ENCODE peak calls at places on chromosomes 12 and 14, in four cellular contexts. One of them, this sample, is unnamed. For H3K27me3, the result is how much of the 10 kb centered on the place peaks cover.

GRCh38 chr14:106843951-106844483 is 1317.6 kb downstream of the TMEM121 start:
- DNase-seq in heart left ventricle: peak
- DNase-seq in CD8-positive, alpha-beta T cell: peak
- DNase-seq in prostate gland: peak
- DNase-seq in this sample: no peak

GRCh38 chr14:66708262-66708661 is 200.3 kb downstream of the GPHN start:
- DNase-seq in heart left ventricle: no peak
- DNase-seq in CD8-positive, alpha-beta T cell: no peak
- DNase-seq in prostate gland: no peak
- DNase-seq in this sample: no peak

GRCh38 chr12:93032748-93033147 is 103.7 kb upstream of the EEA1 start:
- DNase-seq in heart left ventricle: no peak
- DNase-seq in CD8-positive, alpha-beta T cell: no peak
- DNase-seq in prostate gland: no peak
- DNase-seq in this sample: no peak

GRCh38 chr14:68670344-68670725 is 122.5 kb downstream of the ZFP36L1 start:
- DNase-seq in heart left ventricle: peak
- DNase-seq in CD8-positive, alpha-beta T cell: no peak
- DNase-seq in prostate gland: no peak
- DNase-seq in this sample: no peak

GRCh38 chr12:14356147-14356546 is 9.3 kb upstream of the ATF7IP start:
- DNase-seq in heart left ventricle: no peak
- DNase-seq in CD8-positive, alpha-beta T cell: no peak
- DNase-seq in prostate gland: no peak
- DNase-seq in this sample: no peak

GRCh38 chr14:49879683-49880204 is 13.1 kb upstream of the ARF6 start:
- DNase-seq in heart left ventricle: no peak
- DNase-seq in CD8-positive, alpha-beta T cell: peak
- DNase-seq in prostate gland: no peak
- DNase-seq in this sample: peak

GRCh38 chr14:23430016-23430732 is 5.3 kb downstream of the MYH7 start:
- DNase-seq in heart left ventricle: peak
- DNase-seq in CD8-positive, alpha-beta T cell: no peak
- DNase-seq in prostate gland: no peak
- DNase-seq in this sample: no peak

GRCh38 chr14:68397371-68397779 is 395.5 kb downstream of the ZFP36L1 start:
- DNase-seq in heart left ventricle: peak
- DNase-seq in CD8-positive, alpha-beta T cell: no peak
- DNase-seq in prostate gland: no peak
- DNase-seq in this sample: peak

GRCh38 chr14:79583738-79584405 is 627.4 kb downstream of the DIO2 start:
- DNase-seq in heart left ventricle: no peak
- DNase-seq in CD8-positive, alpha-beta T cell: no peak
- DNase-seq in prostate gland: no peak
- DNase-seq in this sample: no peak

GRCh38 chr12:109064143-109064542 is 11.8 kb downstream of the USP30 start:
- DNase-seq in heart left ventricle: no peak
- DNase-seq in CD8-positive, alpha-beta T cell: no peak
- DNase-seq in prostate gland: no peak
- DNase-seq in this sample: no peak

GRCh38 chr12:20523658-20524057 is 155.3 kb downstream of the PDE3A start:
- DNase-seq in heart left ventricle: no peak
- DNase-seq in CD8-positive, alpha-beta T cell: no peak
- DNase-seq in prostate gland: no peak
- DNase-seq in this sample: no peak

GRCh38 chr14:90368946-90369721 is 27.7 kb upstream of the CALM1 start:
- DNase-seq in heart left ventricle: no peak
- DNase-seq in CD8-positive, alpha-beta T cell: no peak
- DNase-seq in prostate gland: no peak
- DNase-seq in this sample: no peak

GRCh38 chr14:96297000-96297399 is 41.0 kb downstream of the BDKRB1 start:
- DNase-seq in heart left ventricle: no peak
- DNase-seq in CD8-positive, alpha-beta T cell: no peak
- DNase-seq in prostate gland: no peak
- DNase-seq in this sample: no peak

GRCh38 chr14:104044016-104044415 is 41.5 kb upstream of the ASPG start:
- DNase-seq in heart left ventricle: no peak
- DNase-seq in CD8-positive, alpha-beta T cell: no peak
- DNase-seq in prostate gland: no peak
- DNase-seq in this sample: no peak

GRCh38 chr12:117470804-117471203 is 109.4 kb upstream of the NOS1 start:
- DNase-seq in heart left ventricle: no peak
- DNase-seq in CD8-positive, alpha-beta T cell: no peak
- DNase-seq in prostate gland: no peak
- DNase-seq in this sample: no peak

GRCh38 chr12:70052931-70053497 is 190.2 kb upstream of the CNOT2 start:
- DNase-seq in heart left ventricle: no peak
- DNase-seq in CD8-positive, alpha-beta T cell: no peak
- DNase-seq in prostate gland: no peak
- DNase-seq in this sample: peak

GRCh38 chr14:73743431-73743931 is 29.3 kb upstream of the PNMA1 start:
- DNase-seq in heart left ventricle: no peak
- DNase-seq in CD8-positive, alpha-beta T cell: peak
- DNase-seq in prostate gland: no peak
- DNase-seq in this sample: no peak

GRCh38 chr14:77240336-77240915 is 30.6 kb downstream of the NGB start:
- DNase-seq in heart left ventricle: no peak
- DNase-seq in CD8-positive, alpha-beta T cell: no peak
- DNase-seq in prostate gland: no peak
- DNase-seq in this sample: no peak

GRCh38 chr12:90407841-90408240 is 547.1 kb downstream of the CCER1 start:
- DNase-seq in heart left ventricle: no peak
- DNase-seq in CD8-positive, alpha-beta T cell: no peak
- DNase-seq in prostate gland: no peak
- DNase-seq in this sample: no peak

GRCh38 chr14:106811167-106811566 is 1284.8 kb downstream of the TMEM121 start:
- DNase-seq in heart left ventricle: no peak
- DNase-seq in CD8-positive, alpha-beta T cell: no peak
- DNase-seq in prostate gland: no peak
- DNase-seq in this sample: no peak

GRCh38 chr12:49564241-49565118 is 3.5 kb downstream of the MCRS1 start:
- DNase-seq in heart left ventricle: no peak
- DNase-seq in CD8-positive, alpha-beta T cell: no peak
- DNase-seq in prostate gland: no peak
- DNase-seq in this sample: no peak

GRCh38 chr14:93133476-93133875 is 17.8 kb upstream of the ITPK1 start:
- DNase-seq in heart left ventricle: no peak
- DNase-seq in CD8-positive, alpha-beta T cell: no peak
- DNase-seq in prostate gland: no peak
- DNase-seq in this sample: no peak

GRCh38 chr12:55686366-55687010 is 21.2 kb downstream of the ITGA7 start:
- DNase-seq in heart left ventricle: no peak
- DNase-seq in CD8-positive, alpha-beta T cell: no peak
- DNase-seq in prostate gland: no peak
- DNase-seq in this sample: no peak

GRCh38 chr12:15227004-15227679 is 5.9 kb upstream of the RERG start:
- DNase-seq in heart left ventricle: no peak
- DNase-seq in CD8-positive, alpha-beta T cell: no peak
- DNase-seq in prostate gland: peak
- DNase-seq in this sample: peak

GRCh38 chr12:96883571-96883970 is 23.5 kb upstream of the NEDD1 start:
- DNase-seq in heart left ventricle: no peak
- DNase-seq in CD8-positive, alpha-beta T cell: no peak
- DNase-seq in prostate gland: no peak
- DNase-seq in this sample: no peak

GRCh38 chr12:10701226-10701681 is 21.9 kb downstream of the YBX3 start:
- DNase-seq in heart left ventricle: no peak
- DNase-seq in CD8-positive, alpha-beta T cell: peak
- DNase-seq in prostate gland: no peak
- DNase-seq in this sample: no peak

GRCh38 chr14:23409475-23409874 is 1.4 kb upstream of the MYH6 start:
- DNase-seq in heart left ventricle: peak
- DNase-seq in CD8-positive, alpha-beta T cell: no peak
- DNase-seq in prostate gland: no peak
- DNase-seq in this sample: no peak

GRCh38 chr12:42608196-42608825 is 18.8 kb upstream of the PRICKLE1 start:
- DNase-seq in heart left ventricle: no peak
- DNase-seq in CD8-positive, alpha-beta T cell: no peak
- DNase-seq in prostate gland: no peak
- DNase-seq in this sample: no peak

GRCh38 chr12:55930771-55931316 is at the start of gene DGKA:
- DNase-seq in heart left ventricle: peak
- DNase-seq in CD8-positive, alpha-beta T cell: peak
- DNase-seq in prostate gland: peak
- DNase-seq in this sample: peak

GRCh38 chr12:113120670-113121370 is 14.7 kb downstream of the RASAL1 start:
- DNase-seq in heart left ventricle: no peak
- DNase-seq in CD8-positive, alpha-beta T cell: no peak
- DNase-seq in prostate gland: no peak
- DNase-seq in this sample: peak

GRCh38 chr14:99273724-99274345 is 1.8 kb upstream of the BCL11B start:
- DNase-seq in heart left ventricle: no peak
- DNase-seq in CD8-positive, alpha-beta T cell: peak
- DNase-seq in prostate gland: no peak
- DNase-seq in this sample: peak

GRCh38 chr12:28777603-28778365 is 371.3 kb upstream of the FAR2 start:
- DNase-seq in heart left ventricle: no peak
- DNase-seq in CD8-positive, alpha-beta T cell: no peak
- DNase-seq in prostate gland: no peak
- DNase-seq in this sample: no peak

GRCh38 chr12:25958254-25959068 is at the start of gene RASSF8:
- DNase-seq in heart left ventricle: peak
- DNase-seq in CD8-positive, alpha-beta T cell: no peak
- DNase-seq in prostate gland: peak
- DNase-seq in this sample: peak

GRCh38 chr12:2845280-2845679 is 10.4 kb upstream of the NRIP2 start:
- DNase-seq in heart left ventricle: peak
- DNase-seq in CD8-positive, alpha-beta T cell: no peak
- DNase-seq in prostate gland: no peak
- DNase-seq in this sample: no peak

GRCh38 chr12:25828188-25828587 is 130.3 kb upstream of the RASSF8 start:
- DNase-seq in heart left ventricle: no peak
- DNase-seq in CD8-positive, alpha-beta T cell: no peak
- DNase-seq in prostate gland: no peak
- DNase-seq in this sample: no peak

DNA sequence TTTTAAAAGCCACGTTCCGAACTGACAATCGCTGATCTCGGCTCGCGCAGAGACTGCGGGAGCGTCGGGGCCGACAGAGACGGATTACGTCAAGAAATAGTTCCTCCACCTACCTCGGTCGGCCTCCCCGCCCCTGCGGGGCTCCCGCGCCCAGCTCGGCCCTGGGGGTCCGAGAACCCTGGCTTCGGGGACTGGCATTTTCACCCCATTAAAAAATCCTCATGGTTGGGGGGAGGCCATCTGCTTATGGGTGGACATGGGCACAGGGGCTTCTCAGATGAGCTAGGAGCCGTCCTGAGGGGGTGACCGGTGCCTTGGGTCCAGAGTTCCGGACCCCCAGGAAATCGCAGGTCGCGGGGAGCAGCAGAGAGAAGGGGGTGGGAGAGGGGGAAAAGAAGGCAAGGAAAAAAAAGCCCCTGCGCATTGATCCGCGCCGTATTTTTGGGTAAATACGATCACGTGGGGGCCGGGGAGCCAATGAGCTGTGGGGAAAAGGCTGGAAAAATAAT is 311 bp upstream of the HOXC9 start:
- DNase-seq in heart left ventricle: no peak
- DNase-seq in CD8-positive, alpha-beta T cell: no peak
- DNase-seq in prostate gland: no peak
- DNase-seq in this sample: no peak
- H3K27me3 ChIP-seq in heart left ventricle: half or more
- H3K27me3 ChIP-seq in CD8-positive, alpha-beta T cell: half or more
- H3K27me3 ChIP-seq in prostate gland: half or more
- H3K27me3 ChIP-seq in this sample: half or more

GRCh38 chr14:37588667-37588955 is 6.4 kb downstream of the FOXA1 start:
- DNase-seq in heart left ventricle: no peak
- DNase-seq in CD8-positive, alpha-beta T cell: no peak
- DNase-seq in prostate gland: peak
- DNase-seq in this sample: no peak

GRCh38 chr14:37585971-37586759 is 8.9 kb downstream of the FOXA1 start:
- DNase-seq in heart left ventricle: no peak
- DNase-seq in CD8-positive, alpha-beta T cell: no peak
- DNase-seq in prostate gland: no peak
- DNase-seq in this sample: no peak

GRCh38 chr14:37586783-37587428 is 8.1 kb downstream of the FOXA1 start:
- DNase-seq in heart left ventricle: no peak
- DNase-seq in CD8-positive, alpha-beta T cell: no peak
- DNase-seq in prostate gland: no peak
- DNase-seq in this sample: no peak

GRCh38 chr14:37587881-37588666 is 7.0 kb downstream of the FOXA1 start:
- DNase-seq in heart left ventricle: no peak
- DNase-seq in CD8-positive, alpha-beta T cell: no peak
- DNase-seq in prostate gland: no peak
- DNase-seq in this sample: no peak

GRCh38 chr14:37587438-37587837 is 7.6 kb downstream of the FOXA1 start:
- DNase-seq in heart left ventricle: no peak
- DNase-seq in CD8-positive, alpha-beta T cell: no peak
- DNase-seq in prostate gland: no peak
- DNase-seq in this sample: no peak
- H3K4me3 ChIP-seq in heart left ventricle: no peak
- H3K4me3 ChIP-seq in CD8-positive, alpha-beta T cell: no peak
- H3K4me3 ChIP-seq in prostate gland: peak
- H3K4me3 ChIP-seq in this sample: no peak

GRCh38 chr14:22003471-22003870 is 329.9 kb upstream of the OR4E1 start:
- DNase-seq in heart left ventricle: no peak
- DNase-seq in CD8-positive, alpha-beta T cell: peak
- DNase-seq in prostate gland: no peak
- DNase-seq in this sample: no peak
- H3K27ac ChIP-seq in heart left ventricle: no peak
- H3K27ac ChIP-seq in CD8-positive, alpha-beta T cell: peak
- H3K27ac ChIP-seq in prostate gland: no peak
- H3K27ac ChIP-seq in this sample: no peak

GRCh38 chr12:106631150-106631549 is 48.3 kb downstream of the RFX4 start:
- DNase-seq in heart left ventricle: no peak
- DNase-seq in CD8-positive, alpha-beta T cell: no peak
- DNase-seq in prostate gland: no peak
- DNase-seq in this sample: no peak

GRCh38 chr12:106634206-106634605 is 51.4 kb downstream of the RFX4 start:
- DNase-seq in heart left ventricle: no peak
- DNase-seq in CD8-positive, alpha-beta T cell: no peak
- DNase-seq in prostate gland: no peak
- DNase-seq in this sample: no peak

GRCh38 chr12:106631797-106632196 is 49.0 kb downstream of the RFX4 start:
- DNase-seq in heart left ventricle: no peak
- DNase-seq in CD8-positive, alpha-beta T cell: no peak
- DNase-seq in prostate gland: no peak
- DNase-seq in this sample: no peak

GRCh38 chr12:106632797-106633450 is 50.1 kb downstream of the RFX4 start:
- DNase-seq in heart left ventricle: no peak
- DNase-seq in CD8-positive, alpha-beta T cell: no peak
- DNase-seq in prostate gland: no peak
- DNase-seq in this sample: no peak

DNA sequence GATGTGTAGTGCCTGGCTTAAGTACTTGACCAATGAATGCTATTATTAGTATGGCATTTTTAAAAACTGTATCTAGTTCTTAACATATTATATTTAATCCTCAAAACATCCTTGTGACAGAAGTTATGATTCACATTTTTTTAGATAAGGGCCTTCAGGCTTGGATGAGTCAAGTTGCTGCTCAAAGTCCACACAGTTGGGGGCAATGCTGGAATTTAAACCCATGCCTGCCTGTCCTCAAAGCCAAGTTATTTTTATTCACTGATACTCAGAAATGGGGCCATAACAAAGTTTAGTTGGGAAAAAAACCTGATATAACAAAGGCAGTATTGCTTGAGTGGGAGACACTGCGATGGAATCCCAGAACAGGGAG is 50.6 kb downstream of the RFX4 start:
- DNase-seq in heart left ventricle: no peak
- DNase-seq in CD8-positive, alpha-beta T cell: no peak
- DNase-seq in prostate gland: no peak
- DNase-seq in this sample: no peak
- H3K27me3 ChIP-seq in heart left ventricle: under half
- H3K27me3 ChIP-seq in CD8-positive, alpha-beta T cell: under half
- H3K27me3 ChIP-seq in prostate gland: under half
- H3K27me3 ChIP-seq in this sample: under half